ENCODE peak calls at places on chromosome 7, in six cellular contexts. O is NCI-H146; A is CD4-positive, alpha-beta T cell; J is effector CD4-positive, alpha-beta T cell; F is brain microvascular endothelial cell; P is GM19239. E is an unnamed sample.

GRCh38 chr7:115297651-115298050 is 375.8 kb downstream of the MDFIC start:
- DNase-seq in O (no peak), P (no peak), F (peak), A (no peak), J (no peak), E (no peak)

GRCh38 chr7:351681-352480 is 61.9 kb downstream of the FOXL3 start:
- DNase-seq in J (peak), O (no peak), F (no peak), P (no peak), A (peak), E (peak)

GRCh38 chr7:151776876-151777510 is 99.9 kb downstream of the PRKAG2 start:
- DNase-seq in A (no peak), F (no peak), P (no peak), O (no peak), J (no peak), E (no peak)

GRCh38 chr7:99629643-99630042 is 12.9 kb downstream of the ZSCAN25 start:
- DNase-seq in J (no peak), P (no peak), F (no peak), O (no peak), A (no peak), E (no peak)

GRCh38 chr7:93442478-93443224 is 131.9 kb downstream of the CALCR start:
- DNase-seq in A (peak), O (peak), P (peak), J (peak), F (peak), E (peak)

GRCh38 chr7:55526770-55527169 is 45.5 kb downstream of the VOPP1 start:
- DNase-seq in P (no peak), J (no peak), O (peak), A (no peak), F (no peak), E (no peak)

GRCh38 chr7:32490127-32490796 is at the start of gene LSM5:
- DNase-seq in O (peak), A (peak), J (peak), F (peak), P (peak), E (peak)

GRCh38 chr7:101848168-101848951 is 30.9 kb downstream of the CUX1 start:
- DNase-seq in O (no peak), J (no peak), A (no peak), P (no peak), F (no peak), E (no peak)

GRCh38 chr7:15389073-15389472 is 172.7 kb downstream of the AGMO start:
- DNase-seq in F (no peak), O (peak), A (no peak), J (no peak), P (no peak), E (no peak)

GRCh38 chr7:137961200-137962177 is 40.4 kb downstream of the CREB3L2 start:
- DNase-seq in P (no peak), A (no peak), O (no peak), J (no peak), F (no peak), E (no peak)

GRCh38 chr7:19964198-19964597 is 190.8 kb upstream of the TMEM196 start:
- DNase-seq in A (no peak), J (no peak), P (no peak), O (no peak), F (peak), E (no peak)

GRCh38 chr7:32164341-32164996 is 94.3 kb upstream of the PDE1C start:
- DNase-seq in A (no peak), J (no peak), P (no peak), F (peak), O (no peak), E (no peak)

GRCh38 chr7:2520131-2520807 is 695 bp downstream of the LFNG start:
- DNase-seq in A (no peak), J (no peak), F (no peak), P (no peak), O (peak), E (no peak)

GRCh38 chr7:3067193-3067592 is 23.5 kb upstream of the CARD11 start:
- DNase-seq in J (no peak), P (no peak), A (no peak), F (no peak), O (no peak), E (no peak)

GRCh38 chr7:20647908-20648776 is 32.7 kb downstream of the ABCB5 start:
- DNase-seq in P (no peak), J (no peak), F (no peak), O (peak), A (no peak), E (no peak)

GRCh38 chr7:117212969-117213877 is 109.6 kb downstream of the WNT2 start:
- DNase-seq in J (peak), P (peak), F (peak), O (peak), A (peak), E (no peak)

GRCh38 chr7:129569811-129570215 is 41.7 kb upstream of the NRF1 start:
- DNase-seq in O (no peak), A (no peak), P (no peak), J (no peak), F (peak), E (no peak)

GRCh38 chr7:46230298-46231295 is 309.5 kb upstream of the IGFBP3 start:
- DNase-seq in O (no peak), F (peak), P (no peak), J (no peak), A (no peak), E (no peak)

GRCh38 chr7:4828720-4829383 is 33.0 kb downstream of the PAPOLB start:
- DNase-seq in F (no peak), A (no peak), J (no peak), P (no peak), O (no peak), E (no peak)

GRCh38 chr7:131605280-131605878 is 49.0 kb upstream of the PODXL start:
- DNase-seq in A (no peak), O (no peak), P (no peak), F (no peak), J (no peak), E (no peak)

GRCh38 chr7:99196536-99197288 is 11.2 kb downstream of the KPNA7 start:
- DNase-seq in F (peak), P (no peak), J (no peak), A (no peak), O (no peak), E (no peak)

GRCh38 chr7:74343281-74344127 is 54.3 kb downstream of the CLIP2 start:
- DNase-seq in J (no peak), P (no peak), F (peak), O (no peak), A (no peak), E (no peak)

E was measured in T-cell.